ENCODE peak calls at places on chromosomes 7 and 10, in seven cellular contexts. One of them, this sample, is unnamed.
A peak's percentile ranks its signal among the peaks of the same experiment; 100 is the strongest.

GRCh38 chr10:132457328-132458070 is 60.5 kb downstream of the PWWP2B start:
- DNase-seq in endodermal cell: peak; percentile 59
- DNase-seq in fibroblast of pulmonary artery: no peak
- DNase-seq in cardiac fibroblast: no peak
- DNase-seq in A549: peak; percentile 76
- DNase-seq in CD8-positive, alpha-beta T cell: peak; percentile 40
- DNase-seq in tibial nerve: no peak
- DNase-seq in this sample: no peak

GRCh38 chr10:70722820-70723424 is 50.6 kb downstream of the ADAMTS14 start:
- DNase-seq in A549: no peak
- DNase-seq in cardiac fibroblast: peak; percentile 66
- DNase-seq in fibroblast of pulmonary artery: peak; percentile 11
- DNase-seq in CD8-positive, alpha-beta T cell: no peak
- DNase-seq in endodermal cell: no peak
- DNase-seq in tibial nerve: no peak
- DNase-seq in this sample: peak; percentile 36

GRCh38 chr7:787332-788240 is 44.7 kb upstream of the SUN1 start:
- DNase-seq in cardiac fibroblast: no peak
- DNase-seq in tibial nerve: no peak
- DNase-seq in fibroblast of pulmonary artery: no peak
- DNase-seq in CD8-positive, alpha-beta T cell: no peak
- DNase-seq in A549: peak; percentile 19
- DNase-seq in endodermal cell: peak; percentile 57
- DNase-seq in this sample: no peak

GRCh38 chr10:29713450-29713849 is 78.7 kb upstream of the SVIL start:
- DNase-seq in tibial nerve: no peak
- DNase-seq in fibroblast of pulmonary artery: no peak
- DNase-seq in CD8-positive, alpha-beta T cell: no peak
- DNase-seq in cardiac fibroblast: peak; percentile 32
- DNase-seq in endodermal cell: no peak
- DNase-seq in A549: no peak
- DNase-seq in this sample: no peak

GRCh38 chr7:37320140-37320839 is 128.4 kb downstream of the ELMO1 start:
- DNase-seq in endodermal cell: no peak
- DNase-seq in cardiac fibroblast: no peak
- DNase-seq in fibroblast of pulmonary artery: no peak
- DNase-seq in A549: no peak
- DNase-seq in tibial nerve: no peak
- DNase-seq in CD8-positive, alpha-beta T cell: no peak
- DNase-seq in this sample: peak; percentile 60

GRCh38 chr10:97574374-97575100 is 2.0 kb downstream of the ANKRD2 start:
- DNase-seq in CD8-positive, alpha-beta T cell: no peak
- DNase-seq in endodermal cell: peak; percentile 66
- DNase-seq in fibroblast of pulmonary artery: peak; percentile 72
- DNase-seq in tibial nerve: no peak
- DNase-seq in cardiac fibroblast: peak; percentile 62
- DNase-seq in A549: peak; percentile 100
- DNase-seq in this sample: peak; percentile 99

GRCh38 chr10:86708068-86708782 is 39.9 kb downstream of the LDB3 start:
- DNase-seq in CD8-positive, alpha-beta T cell: no peak
- DNase-seq in endodermal cell: peak; percentile 52
- DNase-seq in cardiac fibroblast: no peak
- DNase-seq in A549: no peak
- DNase-seq in fibroblast of pulmonary artery: no peak
- DNase-seq in tibial nerve: no peak
- DNase-seq in this sample: no peak

GRCh38 chr10:110841767-110842267 is 29.9 kb upstream of the PDCD4 start:
- DNase-seq in tibial nerve: no peak
- DNase-seq in CD8-positive, alpha-beta T cell: no peak
- DNase-seq in fibroblast of pulmonary artery: no peak
- DNase-seq in endodermal cell: no peak
- DNase-seq in A549: no peak
- DNase-seq in cardiac fibroblast: no peak
- DNase-seq in this sample: no peak

GRCh38 chr10:6083523-6084475 is 5.0 kb upstream of the RBM17 start:
- DNase-seq in tibial nerve: no peak
- DNase-seq in cardiac fibroblast: peak; percentile 58
- DNase-seq in fibroblast of pulmonary artery: peak; percentile 69
- DNase-seq in CD8-positive, alpha-beta T cell: no peak
- DNase-seq in A549: no peak
- DNase-seq in endodermal cell: no peak
- DNase-seq in this sample: no peak

GRCh38 chr7:106238830-106239229 is 46.0 kb downstream of the NAMPT start:
- DNase-seq in A549: no peak
- DNase-seq in tibial nerve: no peak
- DNase-seq in fibroblast of pulmonary artery: no peak
- DNase-seq in cardiac fibroblast: no peak
- DNase-seq in endodermal cell: no peak
- DNase-seq in CD8-positive, alpha-beta T cell: no peak
- DNase-seq in this sample: no peak

GRCh38 chr10:89032141-89032814 is 41.7 kb downstream of the FAS start:
- DNase-seq in A549: peak; percentile 31
- DNase-seq in tibial nerve: no peak
- DNase-seq in fibroblast of pulmonary artery: peak; percentile 82
- DNase-seq in cardiac fibroblast: peak; percentile 95
- DNase-seq in endodermal cell: peak; percentile 65
- DNase-seq in CD8-positive, alpha-beta T cell: no peak
- DNase-seq in this sample: peak; percentile 89

GRCh38 chr7:40922316-40922670 is 780.6 kb downstream of the INHBA start:
- DNase-seq in tibial nerve: no peak
- DNase-seq in fibroblast of pulmonary artery: peak; percentile 35
- DNase-seq in endodermal cell: no peak
- DNase-seq in A549: no peak
- DNase-seq in cardiac fibroblast: peak; percentile 84
- DNase-seq in CD8-positive, alpha-beta T cell: no peak
- DNase-seq in this sample: peak; percentile 95

GRCh38 chr10:124465777-124466488 is 4.3 kb downstream of the LHPP start:
- DNase-seq in fibroblast of pulmonary artery: no peak
- DNase-seq in A549: no peak
- DNase-seq in cardiac fibroblast: no peak
- DNase-seq in tibial nerve: no peak
- DNase-seq in CD8-positive, alpha-beta T cell: no peak
- DNase-seq in endodermal cell: no peak
- DNase-seq in this sample: no peak

GRCh38 chr10:123633106-123633505 is 33.0 kb upstream of the GPR26 start:
- DNase-seq in fibroblast of pulmonary artery: no peak
- DNase-seq in tibial nerve: no peak
- DNase-seq in A549: no peak
- DNase-seq in CD8-positive, alpha-beta T cell: no peak
- DNase-seq in cardiac fibroblast: no peak
- DNase-seq in endodermal cell: peak; percentile 22
- DNase-seq in this sample: no peak

GRCh38 chr7:107661081-107661864 is 645 bp downstream of the SLC26A4 start:
- DNase-seq in tibial nerve: peak; percentile 10
- DNase-seq in CD8-positive, alpha-beta T cell: peak; percentile 20
- DNase-seq in cardiac fibroblast: peak; percentile 48
- DNase-seq in A549: no peak
- DNase-seq in endodermal cell: peak; percentile 89
- DNase-seq in fibroblast of pulmonary artery: peak; percentile 59
- DNase-seq in this sample: peak; percentile 15

DNA sequence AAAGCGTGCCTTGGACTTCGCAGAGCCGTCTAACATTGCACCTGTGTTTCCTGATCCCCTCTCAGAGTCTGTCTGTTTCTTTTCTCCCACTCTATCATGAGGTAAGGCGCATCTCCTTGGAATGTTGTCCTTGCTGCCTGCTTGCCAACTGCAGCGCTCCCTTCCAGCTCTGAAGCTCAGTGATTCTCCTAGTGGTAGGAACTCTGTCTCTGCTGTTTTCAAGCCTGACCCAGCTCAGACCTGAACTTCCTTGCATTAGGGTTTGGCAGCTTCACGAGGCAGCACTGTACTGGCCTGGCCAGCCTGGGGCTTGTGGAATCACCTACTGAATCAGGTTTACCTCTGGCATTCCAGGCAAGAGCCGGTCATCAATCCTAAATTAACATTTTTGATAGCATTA is 123.9 kb downstream of the CREB5 start:
- DNase-seq in endodermal cell: peak; percentile 87
- DNase-seq in fibroblast of pulmonary artery: peak; percentile 53
- DNase-seq in cardiac fibroblast: peak; percentile 34
- DNase-seq in CD8-positive, alpha-beta T cell: no peak
- DNase-seq in A549: no peak
- DNase-seq in tibial nerve: no peak
- DNase-seq in this sample: peak; percentile 51
- TF ChIP-seq CTCF in endodermal cell: peak; percentile 87
- TF ChIP-seq CTCF in fibroblast of pulmonary artery: peak; percentile 53
- TF ChIP-seq CTCF in cardiac fibroblast: peak; percentile 45
- TF ChIP-seq CTCF in CD8-positive, alpha-beta T cell: no peak
- TF ChIP-seq CTCF in A549: no peak
- TF ChIP-seq CTCF in tibial nerve: peak; percentile 25
- TF ChIP-seq CTCF in this sample: peak; percentile 38

GRCh38 chr10:52672880-52673279 is 99.7 kb downstream of the MBL2 start:
- DNase-seq in CD8-positive, alpha-beta T cell: no peak
- DNase-seq in tibial nerve: no peak
- DNase-seq in endodermal cell: no peak
- DNase-seq in cardiac fibroblast: no peak
- DNase-seq in A549: no peak
- DNase-seq in fibroblast of pulmonary artery: no peak
- DNase-seq in this sample: no peak

GRCh38 chr10:52678611-52679010 is 94.0 kb downstream of the MBL2 start:
- DNase-seq in tibial nerve: no peak
- DNase-seq in CD8-positive, alpha-beta T cell: no peak
- DNase-seq in cardiac fibroblast: no peak
- DNase-seq in A549: no peak
- DNase-seq in fibroblast of pulmonary artery: no peak
- DNase-seq in endodermal cell: no peak
- DNase-seq in this sample: no peak

GRCh38 chr10:52674474-52674873 is 98.1 kb downstream of the MBL2 start:
- DNase-seq in CD8-positive, alpha-beta T cell: no peak
- DNase-seq in fibroblast of pulmonary artery: no peak
- DNase-seq in A549: no peak
- DNase-seq in endodermal cell: no peak
- DNase-seq in cardiac fibroblast: no peak
- DNase-seq in tibial nerve: no peak
- DNase-seq in this sample: no peak

GRCh38 chr10:52677087-52677486 is 95.5 kb downstream of the MBL2 start:
- DNase-seq in fibroblast of pulmonary artery: peak; percentile 18
- DNase-seq in tibial nerve: no peak
- DNase-seq in cardiac fibroblast: peak; percentile 19
- DNase-seq in A549: no peak
- DNase-seq in CD8-positive, alpha-beta T cell: no peak
- DNase-seq in endodermal cell: no peak
- DNase-seq in this sample: no peak

DNA sequence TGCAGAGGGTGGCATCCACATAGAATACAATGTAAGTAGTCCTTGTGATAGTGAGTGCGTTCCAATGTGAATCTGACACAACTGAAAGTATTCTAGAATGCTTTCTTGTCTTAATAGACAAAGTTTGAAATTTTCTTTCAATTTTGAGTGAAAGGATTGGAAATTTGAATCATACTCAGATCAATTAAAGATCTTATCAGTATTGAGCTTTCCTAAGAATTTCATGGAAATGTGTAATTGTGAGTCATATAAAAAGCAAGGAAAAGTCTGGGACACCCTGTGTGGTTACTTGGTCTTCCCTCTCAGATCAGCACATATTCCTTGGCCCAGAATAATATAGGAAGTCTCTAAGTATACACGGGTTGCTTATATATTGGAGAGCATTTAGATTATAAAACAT is 99.1 kb downstream of the MBL2 start:
- DNase-seq in tibial nerve: no peak
- DNase-seq in A549: no peak
- DNase-seq in endodermal cell: no peak
- DNase-seq in CD8-positive, alpha-beta T cell: no peak
- DNase-seq in cardiac fibroblast: no peak
- DNase-seq in fibroblast of pulmonary artery: no peak
- DNase-seq in this sample: no peak
- TF ChIP-seq CTCF in tibial nerve: no peak
- TF ChIP-seq CTCF in A549: no peak
- TF ChIP-seq CTCF in endodermal cell: no peak
- TF ChIP-seq CTCF in CD8-positive, alpha-beta T cell: no peak
- TF ChIP-seq CTCF in cardiac fibroblast: no peak
- TF ChIP-seq CTCF in fibroblast of pulmonary artery: no peak
- TF ChIP-seq CTCF in this sample: no peak

GRCh38 chr7:112390167-112390566 is 60.1 kb upstream of the IFRD1 start:
- DNase-seq in endodermal cell: no peak
- DNase-seq in cardiac fibroblast: no peak
- DNase-seq in tibial nerve: no peak
- DNase-seq in fibroblast of pulmonary artery: no peak
- DNase-seq in A549: no peak
- DNase-seq in CD8-positive, alpha-beta T cell: no peak
- DNase-seq in this sample: no peak
- TF ChIP-seq CTCF in endodermal cell: no peak
- TF ChIP-seq CTCF in cardiac fibroblast: no peak
- TF ChIP-seq CTCF in tibial nerve: no peak
- TF ChIP-seq CTCF in fibroblast of pulmonary artery: no peak
- TF ChIP-seq CTCF in A549: no peak
- TF ChIP-seq CTCF in CD8-positive, alpha-beta T cell: no peak
- TF ChIP-seq CTCF in this sample: no peak

DNA sequence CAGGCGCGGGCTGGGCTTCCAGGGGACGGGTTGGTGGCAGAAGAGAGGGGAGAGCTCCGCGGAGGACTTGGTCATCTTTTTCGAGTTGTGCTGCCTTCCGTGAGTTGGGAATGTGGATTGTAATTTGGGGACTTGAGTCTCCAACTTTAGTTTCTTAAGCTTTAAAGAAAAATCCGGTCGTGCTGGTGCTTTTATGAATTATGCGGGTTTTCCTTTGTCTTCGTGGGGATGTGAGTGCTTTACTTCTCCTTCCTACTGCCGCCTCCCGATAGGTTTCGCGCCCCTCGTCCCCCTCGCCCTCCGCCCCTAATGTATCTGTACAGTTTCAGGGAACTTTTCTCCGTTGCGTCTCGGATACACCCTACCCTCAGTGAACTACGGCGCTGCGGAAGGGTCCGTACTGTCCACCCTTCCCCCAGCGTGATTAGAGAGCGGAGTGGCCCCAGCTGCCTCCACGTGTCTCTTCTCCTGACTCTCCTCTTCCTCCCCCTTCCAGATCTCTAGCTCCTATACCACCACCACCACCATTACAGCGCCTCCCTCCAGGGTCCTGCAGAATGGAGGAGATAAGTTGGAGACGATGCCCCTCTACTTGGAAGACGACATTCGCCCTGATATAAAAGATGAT is 649 bp downstream of the SCD start:
- DNase-seq in CD8-positive, alpha-beta T cell: no peak
- DNase-seq in A549: no peak
- DNase-seq in fibroblast of pulmonary artery: no peak
- DNase-seq in cardiac fibroblast: no peak
- DNase-seq in tibial nerve: no peak
- DNase-seq in endodermal cell: no peak
- DNase-seq in this sample: no peak
- TF ChIP-seq CTCF in CD8-positive, alpha-beta T cell: no peak
- TF ChIP-seq CTCF in A549: no peak
- TF ChIP-seq CTCF in fibroblast of pulmonary artery: no peak
- TF ChIP-seq CTCF in cardiac fibroblast: no peak
- TF ChIP-seq CTCF in tibial nerve: no peak
- TF ChIP-seq CTCF in endodermal cell: no peak
- TF ChIP-seq CTCF in this sample: no peak

GRCh38 chr10:119028900-119029612 is 458 bp upstream of the NANOS1 start:
- DNase-seq in fibroblast of pulmonary artery: peak; percentile 86
- DNase-seq in tibial nerve: peak; percentile 69
- DNase-seq in A549: peak; percentile 91
- DNase-seq in cardiac fibroblast: peak; percentile 85
- DNase-seq in CD8-positive, alpha-beta T cell: peak; percentile 81
- DNase-seq in endodermal cell: peak; percentile 98
- DNase-seq in this sample: peak; percentile 72
- TF ChIP-seq CTCF in fibroblast of pulmonary artery: no peak
- TF ChIP-seq CTCF in tibial nerve: peak; percentile 36
- TF ChIP-seq CTCF in A549: no peak
- TF ChIP-seq CTCF in cardiac fibroblast: no peak
- TF ChIP-seq CTCF in CD8-positive, alpha-beta T cell: no peak
- TF ChIP-seq CTCF in endodermal cell: peak; percentile 38
- TF ChIP-seq CTCF in this sample: peak; percentile 8